ENCODE peak calls at places on chromosomes 6 and 20, in nine cellular contexts. Q is IMR-90, J is endothelial cell, V is omental fat pad, E is GM23338, X is body of pancreas, A is uterus, F is fibroblast of lung, Y is chondrocyte. D is an unnamed sample.

GRCh38 chr6:22221211-22221610 is 75.6 kb downstream of the PRL start:
- DNase-seq in A (no peak), J (no peak), E (no peak), V (no peak), X (no peak), F (no peak), Y (no peak), Q (peak), D (no peak)

GRCh38 chr6:25175656-25176055 is 103.5 kb upstream of the CARMIL1 start:
- DNase-seq in E (no peak), V (no peak), Q (no peak), F (no peak), Y (no peak), X (no peak), A (no peak), J (no peak), D (no peak)

GRCh38 chr20:26167499-26167898 is 470.8 kb upstream of the ZNF337 start:
- DNase-seq in Y (no peak), J (no peak), A (no peak), E (no peak), F (no peak), X (no peak), V (no peak), Q (peak), D (no peak)

GRCh38 chr6:121451250-121451649 is 15.8 kb downstream of the GJA1 start:
- DNase-seq in F (no peak), A (no peak), V (no peak), X (no peak), Q (no peak), J (no peak), Y (no peak), E (no peak), D (no peak)

GRCh38 chr6:107488875-107489635 is 862 bp upstream of the SOBP start:
- DNase-seq in F (peak), E (peak), J (peak), V (no peak), X (peak), Q (peak), A (peak), Y (no peak), D (no peak)

GRCh38 chr6:154539593-154540269 is 29.2 kb upstream of the CNKSR3 start:
- DNase-seq in Q (no peak), A (no peak), E (no peak), F (no peak), X (no peak), J (no peak), V (no peak), Y (no peak), D (no peak)

GRCh38 chr20:35355372-35355771 is 56.4 kb downstream of the UQCC1 start:
- DNase-seq in J (no peak), E (no peak), F (no peak), Q (peak), Y (no peak), A (no peak), V (no peak), X (no peak), D (no peak)

GRCh38 chr6:168028181-168028580 is 30.7 kb downstream of the KIF25 start:
- DNase-seq in A (no peak), F (no peak), X (no peak), V (no peak), J (no peak), E (no peak), Y (no peak), Q (no peak), D (no peak)

GRCh38 chr20:41696428-41696827 is 78.3 kb upstream of the CHD6 start:
- DNase-seq in Y (no peak), A (no peak), F (no peak), J (no peak), V (no peak), Q (no peak), X (no peak), E (no peak), D (no peak)

GRCh38 chr20:31542201-31542842 is 28.1 kb downstream of the HM13 start:
- DNase-seq in J (no peak), E (no peak), X (no peak), Y (no peak), F (no peak), A (no peak), V (no peak), Q (no peak), D (no peak)

GRCh38 chr6:63882208-63882607 is 246.6 kb downstream of the PHF3 start:
- DNase-seq in J (no peak), E (peak), Q (no peak), V (no peak), X (no peak), A (no peak), F (no peak), Y (no peak), D (no peak)
- TF ChIP-seq CTCF in J (peak), E (no peak), Q (no peak), V (no peak), X (no peak), A (no peak), F (peak), Y (peak), D (no peak)

DNA sequence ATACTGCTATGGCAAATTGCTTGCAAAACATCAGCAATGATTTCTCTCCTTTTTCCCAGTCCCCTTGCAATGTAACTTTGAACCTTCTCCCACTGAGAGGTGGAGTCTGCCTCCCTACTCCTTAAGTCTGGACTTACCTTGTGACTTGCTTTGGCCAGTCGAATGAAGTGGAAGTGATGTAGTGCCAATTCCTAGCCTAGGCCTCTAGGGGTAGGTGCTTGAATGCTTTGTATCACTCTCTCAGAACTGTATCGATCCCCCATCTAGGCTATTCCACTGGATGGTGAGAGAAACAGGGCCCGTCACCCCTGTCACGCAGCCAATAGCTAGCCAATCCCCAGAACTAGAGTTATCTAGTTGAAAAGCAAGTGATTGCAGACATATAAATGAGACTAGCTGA is 238.6 kb downstream of the BTBD3 start:
- DNase-seq in V (no peak), J (no peak), A (no peak), Y (no peak), Q (no peak), F (no peak), X (no peak), E (peak), D (no peak)
- TF ChIP-seq CTCF in V (no peak), J (no peak), A (no peak), Y (no peak), Q (no peak), F (no peak), X (no peak), E (no peak), D (no peak)

GRCh38 chr6:29617782-29618557 is 15.0 kb downstream of the GABBR1 start:
- DNase-seq in E (peak), F (no peak), J (peak), X (no peak), V (no peak), A (no peak), Q (no peak), Y (no peak), D (no peak)
- TF ChIP-seq CTCF in E (peak), F (no peak), J (peak), X (no peak), V (no peak), A (no peak), Q (no peak), Y (peak), D (no peak)

DNA sequence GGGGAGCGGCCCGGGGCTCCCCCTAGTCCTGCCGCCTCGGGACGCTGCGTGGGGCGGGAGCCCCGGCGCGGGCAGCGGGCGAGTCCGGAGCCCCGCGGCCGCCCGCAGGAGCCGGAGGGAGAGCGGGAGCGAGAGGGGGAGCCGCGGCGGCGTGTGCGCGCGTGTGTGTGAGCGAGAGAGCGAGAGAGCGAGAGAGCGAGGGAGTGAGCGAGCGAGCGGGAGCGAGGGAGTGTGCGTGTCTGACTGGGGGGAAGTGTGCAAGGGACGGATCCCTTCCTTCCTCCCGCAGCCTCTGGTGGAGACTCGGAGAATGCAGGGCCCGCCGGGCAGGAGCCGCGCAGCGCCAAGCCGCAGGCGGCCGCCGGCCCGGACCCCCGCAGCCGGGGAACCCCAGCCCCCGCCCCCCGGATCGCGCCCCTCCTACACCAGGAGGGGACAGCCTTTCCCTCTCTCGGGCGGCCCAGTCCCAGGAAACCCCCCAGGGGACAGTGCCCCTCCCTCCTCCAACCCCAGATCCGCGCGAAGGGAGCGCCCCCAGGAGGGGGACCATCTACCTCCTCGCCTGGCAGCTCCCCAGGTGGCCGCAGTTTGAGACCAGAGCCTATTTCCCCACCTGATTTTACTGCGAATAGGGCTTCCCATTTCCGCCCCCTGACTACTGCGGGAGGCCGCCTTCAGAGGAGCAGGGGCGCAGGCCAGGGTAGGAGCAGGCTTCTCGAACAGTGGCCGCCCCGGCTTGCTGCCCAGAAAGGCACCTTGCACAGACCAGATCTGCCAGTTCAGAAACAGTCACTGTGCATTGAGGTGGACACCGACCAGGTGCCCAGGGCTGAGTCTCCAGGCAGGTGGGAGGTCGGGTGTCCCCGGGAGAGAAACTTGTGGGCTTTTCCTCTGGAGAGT is at the start of gene CDH22:
- DNase-seq in A (no peak), Y (no peak), Q (peak), E (peak), V (no peak), X (peak), J (peak), F (peak), D (no peak)
- TF ChIP-seq CTCF in A (no peak), Y (peak), Q (peak), E (peak), V (no peak), X (peak), J (peak), F (peak), D (peak)

DNA sequence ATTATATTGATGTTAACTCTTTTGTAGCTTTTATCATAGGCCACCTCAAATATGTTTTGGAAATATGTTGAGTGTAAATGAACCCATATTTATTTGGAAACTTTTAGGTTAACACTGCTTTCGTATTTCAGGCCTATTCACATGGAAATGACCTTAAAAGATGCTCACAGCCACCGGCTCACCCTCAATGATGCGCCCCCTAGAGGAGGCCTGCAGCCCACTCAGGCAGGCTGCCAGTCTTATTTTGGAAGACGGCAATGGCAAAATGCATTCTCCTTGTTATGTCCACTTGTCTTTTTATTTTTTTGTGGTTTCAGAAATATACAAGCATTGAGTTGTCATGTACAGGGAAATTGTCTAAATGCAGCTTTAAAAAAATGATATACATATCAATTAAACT is 869.7 kb downstream of the PHF3 start:
- DNase-seq in Y (no peak), E (peak), X (no peak), A (no peak), J (peak), F (peak), V (no peak), Q (no peak), D (no peak)
- TF ChIP-seq CTCF in Y (peak), E (peak), X (no peak), A (no peak), J (peak), F (peak), V (no peak), Q (peak), D (peak)

GRCh38 chr6:36980129-36980528 is 5.9 kb downstream of the MTCH1 start:
- DNase-seq in J (no peak), V (no peak), Y (no peak), Q (no peak), X (no peak), F (no peak), A (no peak), E (no peak), D (no peak)

GRCh38 chr6:36983538-36983937 is 2.5 kb downstream of the MTCH1 start:
- DNase-seq in J (no peak), E (no peak), V (no peak), Q (no peak), F (no peak), A (no peak), Y (no peak), X (no peak), D (no peak)

GRCh38 chr6:36978687-36979086 is 7.3 kb downstream of the MTCH1 start:
- DNase-seq in E (no peak), J (no peak), X (no peak), Q (no peak), Y (no peak), V (no peak), A (no peak), F (no peak), D (no peak)

GRCh38 chr6:36979343-36979742 is 6.7 kb downstream of the MTCH1 start:
- DNase-seq in Y (no peak), V (no peak), A (peak), J (no peak), E (no peak), F (peak), Q (peak), X (peak), D (peak)

DNA sequence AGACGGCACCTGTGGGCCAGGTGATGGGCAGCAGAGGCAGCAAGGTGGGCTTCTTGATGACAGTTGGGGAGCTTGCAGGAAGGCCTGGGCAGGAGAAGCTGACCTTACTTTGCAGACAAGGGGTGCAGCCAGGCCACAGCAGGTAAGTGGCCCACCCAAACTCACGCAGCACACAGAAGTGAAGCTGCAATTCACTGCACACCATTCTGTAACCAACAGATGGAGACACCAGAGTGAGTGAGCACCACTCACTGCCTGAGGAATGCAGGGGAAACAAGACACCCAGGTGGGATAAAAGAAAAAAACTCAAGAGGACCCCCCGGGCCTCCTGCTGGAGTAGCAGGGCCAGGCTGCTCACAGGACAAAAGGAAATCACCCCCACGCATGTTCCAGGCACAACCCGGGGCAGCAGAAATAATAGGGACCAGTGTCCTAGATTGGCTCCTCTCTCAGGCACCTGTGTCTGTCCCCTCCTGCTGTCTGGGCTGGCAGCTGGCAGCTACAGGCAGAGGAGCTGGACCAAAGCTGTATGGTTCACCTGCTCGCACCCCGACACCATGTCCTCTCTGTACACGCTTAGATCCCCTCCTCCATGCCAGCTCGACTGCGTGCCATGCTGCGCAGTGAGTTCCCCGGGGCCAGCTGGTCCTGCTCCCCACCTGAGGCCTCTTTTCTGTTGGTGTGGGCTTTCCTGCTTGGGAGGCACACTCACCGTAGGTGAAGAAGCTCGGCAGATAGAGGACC is 4.9 kb downstream of the MTCH1 start:
- DNase-seq in Y (no peak), X (no peak), J (no peak), E (peak), F (no peak), V (no peak), A (no peak), Q (no peak), D (no peak)
- TF ChIP-seq CTCF in Y (peak), X (no peak), J (no peak), E (peak), F (no peak), V (no peak), A (no peak), Q (peak), D (no peak)

GRCh38 chr6:151760486-151760885 is 47.0 kb upstream of the ESR1 start:
- DNase-seq in Q (no peak), V (no peak), J (no peak), Y (no peak), E (no peak), F (no peak), A (no peak), X (no peak), D (no peak)

GRCh38 chr6:151765444-151765886 is 42.0 kb upstream of the ESR1 start:
- DNase-seq in J (peak), X (peak), Q (peak), V (no peak), Y (no peak), E (peak), A (peak), F (peak), D (peak)

GRCh38 chr6:151763938-151764680 is 43.4 kb upstream of the ESR1 start:
- DNase-seq in X (peak), A (peak), Q (peak), Y (no peak), V (peak), E (peak), F (peak), J (peak), D (peak)

GRCh38 chr6:151762817-151763216 is 44.7 kb upstream of the ESR1 start:
- DNase-seq in J (no peak), X (no peak), E (no peak), Y (no peak), V (no peak), F (no peak), A (no peak), Q (no peak), D (no peak)

DNA sequence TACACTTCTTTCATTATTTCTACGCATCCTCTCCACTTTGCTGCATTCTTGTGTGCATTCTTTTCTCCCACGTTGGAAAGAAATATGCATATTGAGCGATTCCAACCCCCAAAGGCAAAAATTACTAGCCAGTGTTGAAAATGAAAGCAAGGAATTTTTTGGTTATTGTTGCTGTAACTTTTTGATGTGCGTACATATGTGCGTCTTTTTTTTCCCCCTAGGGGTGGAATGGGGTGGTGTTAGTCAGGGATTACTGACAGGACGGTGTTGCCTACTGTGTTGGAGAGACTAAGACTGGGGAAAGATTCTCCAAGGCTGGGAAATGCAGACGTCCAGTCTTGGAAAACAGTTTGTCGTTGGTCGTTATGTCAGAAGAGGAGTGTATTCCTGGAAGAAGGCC is 44.2 kb upstream of the ESR1 start:
- DNase-seq in Y (no peak), Q (peak), E (peak), F (peak), X (no peak), J (no peak), A (peak), V (no peak), D (no peak)
- TF ChIP-seq CTCF in Y (peak), Q (peak), E (peak), F (peak), X (no peak), J (peak), A (peak), V (no peak), D (no peak)

GRCh38 chr6:105816875-105817274 is 269.3 kb upstream of the PRDM1 start:
- DNase-seq in E (no peak), Q (no peak), V (no peak), X (no peak), J (no peak), A (no peak), F (no peak), Y (no peak), D (no peak)

GRCh38 chr6:105819774-105820173 is 266.4 kb upstream of the PRDM1 start:
- DNase-seq in Q (peak), J (no peak), A (no peak), Y (no peak), E (no peak), X (no peak), F (no peak), V (no peak), D (no peak)

GRCh38 chr6:105817370-105817769 is 268.8 kb upstream of the PRDM1 start:
- DNase-seq in Q (no peak), V (no peak), E (no peak), F (no peak), X (no peak), J (no peak), Y (no peak), A (no peak), D (no peak)

GRCh38 chr6:105817961-105818360 is 268.2 kb upstream of the PRDM1 start:
- DNase-seq in V (no peak), F (no peak), E (no peak), Q (no peak), X (no peak), A (no peak), J (no peak), Y (no peak), D (no peak)

GRCh38 chr6:105818505-105818904 is 267.6 kb upstream of the PRDM1 start:
- DNase-seq in A (no peak), E (no peak), F (no peak), J (no peak), V (no peak), Q (no peak), Y (no peak), X (no peak), D (no peak)
- TF ChIP-seq CTCF in A (no peak), E (no peak), F (no peak), J (no peak), V (no peak), Q (no peak), Y (no peak), X (no peak), D (no peak)

D was measured in AG09319.